ENCODE peak calls at places on chromosomes 3 and 15, in six cellular contexts. S is progenitor cell of endocrine pancreas, N is right atrium auricular region, A is AG10803, W is type B pancreatic cell, R is esophagus squamous epithelium. H is an unnamed sample.

GRCh38 chr3:106120334-106120733 is 251.5 kb upstream of the CBLB start:
- DNase-seq in S (no peak), N (no peak), A (peak; percentile 44), W (no peak), R (no peak), H (no peak)

GRCh38 chr15:89746386-89746974 is 4.6 kb downstream of the MESP1 start:
- DNase-seq in S (no peak), N (no peak), A (peak; percentile 13), W (no peak), R (no peak), H (no peak)

GRCh38 chr3:42020681-42021307 is 58.9 kb upstream of the ULK4 start:
- DNase-seq in S (no peak), N (no peak), A (peak; percentile 68), W (no peak), R (no peak), H (no peak)

GRCh38 chr3:143810866-143811265 is 37.4 kb downstream of the SLC9A9 start:
- DNase-seq in S (no peak), N (no peak), A (no peak), W (no peak), R (no peak), H (no peak)

GRCh38 chr3:24344784-24345439 is 149.7 kb downstream of the THRB start:
- DNase-seq in S (no peak), N (no peak), A (peak; percentile 11), W (no peak), R (no peak), H (no peak)

GRCh38 chr3:99373088-99373875 is 265.1 kb upstream of the COL8A1 start:
- DNase-seq in S (no peak), N (no peak), A (peak; percentile 65), W (no peak), R (no peak), H (no peak)

GRCh38 chr3:96700322-96701315 is 113.8 kb upstream of the EPHA6 start:
- DNase-seq in S (no peak), N (no peak), A (no peak), W (no peak), R (no peak), H (no peak)

GRCh38 chr15:60932051-60932915 is 296.8 kb downstream of the RORA start:
- DNase-seq in S (no peak), N (peak; percentile 63), A (peak; percentile 82), W (no peak), R (no peak), H (peak; percentile 54)

GRCh38 chr15:39593071-39594055 is 12.5 kb downstream of the THBS1 start:
- DNase-seq in S (no peak), N (no peak), A (peak; percentile 81), W (no peak), R (no peak), H (no peak)

GRCh38 chr3:43770426-43771103 is 79.8 kb downstream of the ABHD5 start:
- DNase-seq in S (no peak), N (peak; percentile 92), A (peak; percentile 32), W (no peak), R (no peak), H (peak; percentile 50)

GRCh38 chr15:91696981-91697380 is 156.5 kb upstream of the SLCO3A1 start:
- DNase-seq in S (no peak), N (no peak), A (no peak), W (no peak), R (no peak), H (no peak)

GRCh38 chr3:111936967-111937366 is 41.9 kb upstream of the ABHD10 start:
- DNase-seq in S (no peak), N (no peak), A (peak; percentile 57), W (no peak), R (no peak), H (no peak)

GRCh38 chr15:88609344-88609743 is 11.8 kb upstream of the AEN start:
- DNase-seq in S (no peak), N (no peak), A (no peak), W (no peak), R (no peak), H (no peak)

GRCh38 chr3:50347187-50347813 is 1.8 kb upstream of the ZMYND10 start:
- DNase-seq in S (peak; percentile 46), N (peak; percentile 72), A (peak; percentile 67), W (no peak), R (no peak), H (peak; percentile 87)

GRCh38 chr3:162641869-162642350 is 1145.3 kb downstream of the OTOL1 start:
- DNase-seq in S (no peak), N (no peak), A (no peak), W (no peak), R (no peak), H (no peak)

GRCh38 chr15:81068516-81068915 is 65.6 kb upstream of the CFAP161 start:
- DNase-seq in S (no peak), N (peak; percentile 54), A (no peak), W (no peak), R (no peak), H (no peak)

GRCh38 chr3:10964537-10965167 is 27.9 kb upstream of the SLC6A1 start:
- DNase-seq in S (peak; percentile 36), N (no peak), A (no peak), W (no peak), R (no peak), H (peak; percentile 23)

GRCh38 chr15:85129881-85130280 is 148.2 kb downstream of the PDE8A start:
- DNase-seq in S (no peak), N (no peak), A (no peak), W (no peak), R (no peak), H (no peak)

GRCh38 chr3:149395107-149396089 is 17.9 kb upstream of the TM4SF1 start:
- DNase-seq in S (no peak), N (no peak), A (no peak), W (no peak), R (no peak), H (no peak)

GRCh38 chr3:126527455-126528211 is 3.7 kb downstream of the CHST13 start:
- DNase-seq in S (no peak), N (no peak), A (no peak), W (no peak), R (no peak), H (no peak)

GRCh38 chr3:158770254-158771017 is 31.4 kb upstream of the MFSD1 start:
- DNase-seq in S (no peak), N (no peak), A (peak; percentile 69), W (no peak), R (no peak), H (no peak)

GRCh38 chr15:33581032-33581431 is 270.3 kb downstream of the RYR3 start:
- DNase-seq in S (no peak), N (no peak), A (peak; percentile 75), W (no peak), R (no peak), H (no peak)

GRCh38 chr3:89565098-89565497 is 457.7 kb downstream of the EPHA3 start:
- DNase-seq in S (no peak), N (no peak), A (no peak), W (no peak), R (no peak), H (no peak)

GRCh38 chr3:179606534-179607085 is 2.0 kb downstream of the NDUFB5 start:
- DNase-seq in S (no peak), N (no peak), A (peak; percentile 19), W (no peak), R (no peak), H (no peak)

GRCh38 chr3:61847784-61848462 is 286.6 kb downstream of the PTPRG start:
- DNase-seq in S (no peak), N (peak; percentile 80), A (peak; percentile 23), W (no peak), R (no peak), H (no peak)

GRCh38 chr15:48076454-48076853 is 44.3 kb upstream of the SLC24A5 start:
- DNase-seq in S (no peak), N (no peak), A (no peak), W (no peak), R (no peak), H (no peak)

GRCh38 chr15:99275525-99276128 is 24.3 kb downstream of the LRRC28 start:
- DNase-seq in S (no peak), N (no peak), A (no peak), W (no peak), R (no peak), H (no peak)

GRCh38 chr3:55270976-55271375 is 216.1 kb downstream of the WNT5A start:
- DNase-seq in S (no peak), N (no peak), A (peak; percentile 23), W (no peak), R (no peak), H (no peak)

GRCh38 chr3:18207232-18207631 is 217.9 kb downstream of the SATB1 start:
- DNase-seq in S (no peak), N (no peak), A (no peak), W (no peak), R (no peak), H (peak; percentile 30)

GRCh38 chr3:12705374-12705926 is 41.5 kb upstream of the RAF1 start:
- DNase-seq in S (no peak), N (no peak), A (no peak), W (no peak), R (no peak), H (no peak)

GRCh38 chr3:12707425-12707824 is 43.5 kb upstream of the RAF1 start:
- DNase-seq in S (no peak), N (no peak), A (peak; percentile 45), W (no peak), R (no peak), H (no peak)

GRCh38 chr3:12708584-12709192 is 44.8 kb upstream of the RAF1 start:
- DNase-seq in S (no peak), N (no peak), A (peak; percentile 88), W (no peak), R (no peak), H (no peak)

GRCh38 chr3:12705981-12706380 is 42.1 kb upstream of the RAF1 start:
- DNase-seq in S (no peak), N (no peak), A (peak; percentile 90), W (no peak), R (no peak), H (no peak)

GRCh38 chr3:12706504-12707253 is 42.8 kb upstream of the RAF1 start:
- DNase-seq in S (peak; percentile 25), N (peak; percentile 70), A (peak; percentile 67), W (peak; percentile 68), R (no peak), H (peak; percentile 75)
- TF ChIP-seq CTCF in S (peak; percentile 62), N (peak; percentile 45), A (peak; percentile 85), W (peak; percentile 73), R (peak; percentile 70), H (peak; percentile 81)

GRCh38 chr3:16884748-16885587 is at the start of gene PLCL2:
- DNase-seq in S (peak; percentile 31), N (no peak), A (peak; percentile 29), W (peak; percentile 69), R (no peak), H (peak; percentile 69)
- TF ChIP-seq CTCF in S (no peak), N (no peak), A (no peak), W (no peak), R (no peak), H (no peak)

GRCh38 chr15:64895285-64896065 is 16.2 kb upstream of the ANKDD1A start:
- DNase-seq in S (no peak), N (no peak), A (peak; percentile 51), W (no peak), R (no peak), H (peak; percentile 45)
- TF ChIP-seq CTCF in S (no peak), N (no peak), A (no peak), W (no peak), R (no peak), H (no peak)

DNA sequence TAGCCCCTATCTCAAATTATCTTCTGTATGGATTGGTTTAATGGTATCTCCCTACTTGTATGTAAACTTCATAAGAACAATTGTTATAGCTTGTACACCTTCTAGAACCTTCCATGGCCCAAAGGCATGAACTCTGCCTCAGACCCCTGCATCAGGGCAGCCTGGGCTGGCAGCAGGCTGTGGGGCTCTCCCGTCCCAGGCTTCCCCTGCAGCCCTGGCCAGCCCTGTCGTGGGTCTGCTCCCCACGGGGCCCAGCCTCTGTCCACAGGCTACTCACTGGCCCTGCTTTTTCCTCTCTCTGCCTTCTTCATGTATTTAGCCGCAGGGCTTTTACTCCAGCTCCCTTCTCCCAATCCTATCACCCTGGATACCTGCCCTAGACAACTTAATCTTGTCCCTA is 4.4 kb downstream of the SCN5A start:
- DNase-seq in S (peak; percentile 1), N (peak; percentile 44), A (no peak), W (peak; percentile 53), R (no peak), H (no peak)
- TF ChIP-seq CTCF in S (no peak), N (no peak), A (no peak), W (no peak), R (no peak), H (no peak)

H was measured in activated CD8-positive, alpha-beta T cell treated with anti-CD3 and anti-CD28 coated beads for 36 hours.